ENCODE peak calls at places on chromosomes 5 and 9, in nine cellular contexts. S, G, P, I, W, M, D, B and H are unnamed samples.
A peak's percentile ranks its signal among the peaks of the same experiment; 100 is the strongest.

GRCh38 chr9:5582835-5583195 is 46.1 kb upstream of the RIC1 start:
- DNase-seq in S (peak; percentile 56), G (no peak), P (peak; percentile 49), I (no peak), W (peak; percentile 88), M (no peak), D (peak; percentile 81), B (peak; percentile 72), H (peak; percentile 84)

GRCh38 chr9:127570533-127571111 is 41.5 kb upstream of the STXBP1 start:
- DNase-seq in S (no peak), G (no peak), P (no peak), I (peak; percentile 43), W (no peak), M (peak; percentile 60), D (no peak), B (no peak), H (no peak)

GRCh38 chr5:13478831-13479465 is 465.5 kb downstream of the DNAH5 start:
- DNase-seq in S (peak; percentile 0), G (no peak), P (peak; percentile 15), I (peak; percentile 50), W (peak; percentile 13), M (peak; percentile 32), D (peak; percentile 1), B (no peak), H (peak; percentile 29)

GRCh38 chr9:18051638-18052037 is 422.3 kb upstream of the ADAMTSL1 start:
- DNase-seq in S (no peak), G (no peak), P (no peak), I (no peak), W (no peak), M (no peak), D (no peak), B (no peak), H (no peak)

GRCh38 chr5:16707869-16708192 is 91.0 kb upstream of the RETREG1 start:
- DNase-seq in S (no peak), G (no peak), P (no peak), I (peak; percentile 43), W (no peak), M (no peak), D (no peak), B (no peak), H (no peak)

GRCh38 chr9:121564861-121565260 is 65.2 kb upstream of the GGTA1 start:
- DNase-seq in S (no peak), G (no peak), P (no peak), I (peak; percentile 36), W (no peak), M (peak; percentile 91), D (no peak), B (no peak), H (no peak)

GRCh38 chr5:142724821-142725220 is 38.9 kb upstream of the FGF1 start:
- DNase-seq in S (no peak), G (no peak), P (no peak), I (no peak), W (no peak), M (no peak), D (no peak), B (no peak), H (no peak)

GRCh38 chr9:117368684-117369230 is 46.1 kb downstream of the ASTN2 start:
- DNase-seq in S (no peak), G (no peak), P (no peak), I (no peak), W (no peak), M (no peak), D (no peak), B (no peak), H (no peak)

GRCh38 chr5:14664270-14665109 is at the start of gene OTULIN:
- DNase-seq in S (peak; percentile 71), G (peak; percentile 96), P (peak; percentile 97), I (peak; percentile 90), W (peak; percentile 90), M (peak; percentile 98), D (peak; percentile 94), B (peak; percentile 79), H (no peak)

GRCh38 chr5:14667290-14667689 is 2.8 kb downstream of the OTULIN start:
- DNase-seq in S (no peak), G (no peak), P (no peak), I (no peak), W (no peak), M (no peak), D (no peak), B (no peak), H (no peak)

GRCh38 chr5:14665110-14665822 is 748 bp downstream of the OTULIN start:
- DNase-seq in S (no peak), G (peak; percentile 69), P (no peak), I (peak; percentile 45), W (peak; percentile 21), M (peak; percentile 52), D (no peak), B (no peak), H (no peak)

GRCh38 chr5:14667770-14668169 is 3.3 kb downstream of the OTULIN start:
- DNase-seq in S (no peak), G (no peak), P (no peak), I (no peak), W (no peak), M (no peak), D (no peak), B (no peak), H (no peak)

DNA sequence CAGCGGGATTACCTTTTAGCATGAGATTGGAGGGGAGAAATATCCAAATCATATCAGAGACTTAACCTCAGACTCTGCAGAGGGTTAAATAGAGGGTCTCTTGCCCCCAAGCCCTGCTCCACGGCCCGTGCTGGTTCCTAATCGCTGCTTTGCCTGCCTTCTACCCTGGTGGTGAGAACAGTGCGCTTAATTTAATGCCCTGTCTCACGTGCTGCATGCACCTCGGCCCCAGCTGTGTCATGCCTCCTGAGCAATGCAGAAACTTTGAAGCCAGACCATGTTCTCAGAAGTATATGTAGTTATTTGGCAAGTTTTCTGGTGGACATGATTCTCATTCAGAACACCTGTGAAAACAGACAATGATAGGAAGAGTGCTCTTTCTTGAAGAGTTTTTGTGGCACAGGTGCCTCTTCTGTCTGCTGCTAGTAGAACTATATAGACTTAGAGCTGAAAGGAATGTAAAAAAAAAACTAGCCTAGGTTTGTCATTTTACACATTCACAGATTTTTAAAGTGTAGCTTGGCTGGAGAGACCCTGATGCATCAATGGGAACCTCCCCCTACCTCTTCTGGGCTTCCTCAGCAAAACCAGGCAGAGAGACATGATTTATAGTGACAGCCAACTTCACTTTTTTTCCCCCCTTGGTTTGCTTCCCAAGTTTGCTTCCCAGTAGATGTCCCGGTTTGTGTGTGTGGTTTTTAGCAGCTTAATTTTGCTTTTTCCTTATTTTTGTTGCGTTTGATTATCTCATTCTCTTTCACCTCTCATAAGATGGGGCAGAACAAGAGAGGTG is 1.6 kb downstream of the OTULIN start:
- DNase-seq in S (no peak), G (peak; percentile 64), P (peak; percentile 53), I (no peak), W (peak; percentile 20), M (no peak), D (no peak), B (no peak), H (no peak)
- TF ChIP-seq CTCF in S (no peak), G (no peak), P (no peak), I (no peak), W (peak; percentile 14), M (no peak), D (no peak), B (no peak), H (peak; percentile 27)

DNA sequence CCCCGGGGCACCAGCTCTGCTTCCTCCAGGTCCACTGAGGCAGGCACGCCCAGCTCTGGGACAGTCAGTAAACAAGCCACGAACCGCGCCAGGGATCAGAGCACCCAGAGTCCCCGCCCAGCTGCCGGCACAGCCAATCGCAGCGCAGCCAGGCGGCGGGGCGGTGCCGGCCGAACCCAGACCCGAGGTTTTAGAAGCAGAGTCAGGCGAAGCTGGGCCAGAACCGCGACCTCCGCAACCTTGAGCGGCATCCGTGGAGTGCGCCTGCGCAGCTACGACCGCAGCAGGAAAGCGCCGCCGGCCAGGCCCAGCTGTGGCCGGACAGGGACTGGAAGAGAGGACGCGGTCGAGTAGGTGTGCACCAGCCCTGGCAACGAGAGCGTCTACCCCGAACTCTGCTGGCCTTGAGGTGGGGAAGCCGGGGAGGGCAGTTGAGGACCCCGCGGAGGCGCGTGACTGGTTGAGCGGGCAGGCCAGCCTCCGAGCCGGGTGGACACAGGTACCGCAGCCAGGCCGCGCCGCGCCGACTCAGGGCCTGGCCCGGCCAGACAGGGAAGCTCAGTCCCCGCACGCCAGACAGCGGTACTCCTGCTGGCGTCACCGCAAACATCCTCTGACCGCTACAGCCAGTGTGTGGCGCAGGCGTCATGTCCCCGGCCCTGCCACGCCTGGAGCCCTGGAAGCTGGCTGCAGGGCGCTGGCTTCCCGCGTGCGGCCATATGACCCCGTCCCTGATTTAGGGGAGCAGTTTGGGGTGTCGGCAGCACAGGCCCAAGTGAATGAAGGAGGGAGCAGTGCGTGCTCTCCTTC is at the start of gene CTSL:
- DNase-seq in S (no peak), G (peak; percentile 95), P (peak; percentile 34), I (peak; percentile 85), W (peak; percentile 90), M (peak; percentile 80), D (peak; percentile 93), B (peak; percentile 93), H (peak; percentile 53)
- TF ChIP-seq CTCF in S (no peak), G (peak; percentile 32), P (no peak), I (no peak), W (peak; percentile 10), M (peak; percentile 53), D (peak; percentile 21), B (no peak), H (peak; percentile 30)

GRCh38 chr5:77871946-77872345 is 95.8 kb upstream of the TBCA start:
- DNase-seq in S (no peak), G (no peak), P (no peak), I (no peak), W (no peak), M (no peak), D (no peak), B (no peak), H (no peak)
- TF ChIP-seq CTCF in S (no peak), G (no peak), P (no peak), I (no peak), W (no peak), M (no peak), D (no peak), B (no peak), H (no peak)

GRCh38 chr9:29796291-29796952 is 2223.1 kb upstream of the C9orf72 start:
- DNase-seq in S (no peak), G (no peak), P (no peak), I (no peak), W (no peak), M (no peak), D (no peak), B (no peak), H (no peak)

GRCh38 chr9:29793970-29794369 is 2220.7 kb upstream of the C9orf72 start:
- DNase-seq in S (no peak), G (no peak), P (no peak), I (no peak), W (no peak), M (no peak), D (no peak), B (no peak), H (no peak)

GRCh38 chr9:29798599-29798998 is 2225.3 kb upstream of the C9orf72 start:
- DNase-seq in S (no peak), G (no peak), P (no peak), I (no peak), W (no peak), M (no peak), D (no peak), B (no peak), H (no peak)

GRCh38 chr9:29802454-29802853 is 2229.2 kb upstream of the C9orf72 start:
- DNase-seq in S (no peak), G (no peak), P (no peak), I (no peak), W (no peak), M (no peak), D (no peak), B (no peak), H (no peak)

DNA sequence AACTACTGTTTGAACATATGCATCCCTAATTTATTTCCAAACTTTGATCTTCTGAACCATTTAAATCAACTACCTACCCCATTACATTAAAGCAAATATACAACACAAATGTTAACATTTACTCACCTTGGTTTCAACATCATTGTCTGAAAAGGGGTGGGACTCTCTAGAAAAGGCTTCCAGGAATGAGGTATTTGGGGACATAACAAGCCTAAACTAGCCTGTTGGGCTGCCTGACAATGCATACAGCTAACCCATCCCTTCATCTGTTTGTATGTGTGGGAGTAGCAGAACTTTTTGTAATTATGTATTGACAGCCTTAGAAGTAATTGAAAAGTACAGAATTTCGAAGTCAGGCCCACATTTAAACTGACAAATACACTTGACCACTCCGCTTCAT is 2225.9 kb upstream of the C9orf72 start:
- DNase-seq in S (no peak), G (no peak), P (no peak), I (no peak), W (no peak), M (no peak), D (no peak), B (no peak), H (no peak)
- TF ChIP-seq CTCF in S (no peak), G (no peak), P (no peak), I (no peak), W (no peak), M (no peak), D (no peak), B (no peak), H (no peak)